ENCODE peak calls at places on chromosomes 7 and 10, in seven cellular contexts. M is H9, S is mesenchymal stem cell, R is IMR-90, N is neuronal stem cell, U is mesendoderm, I is H1. W is an unnamed sample.

GRCh38 chr7:151936207-151936606 is 20.0 kb upstream of the GALNTL5 start:
- DNase-seq in M (no peak), S (peak), R (no peak), N (no peak), U (no peak), I (no peak), W (no peak)

GRCh38 chr7:73707045-73707631 is 12.3 kb downstream of the STX1A start:
- DNase-seq in M (no peak), S (no peak), R (no peak), N (no peak), U (no peak), I (no peak), W (no peak)

GRCh38 chr7:18455644-18456043 is 39.9 kb upstream of the HDAC9 start:
- DNase-seq in M (no peak), S (no peak), R (no peak), N (no peak), U (no peak), I (no peak), W (no peak)

GRCh38 chr10:79145517-79146470 is 77.0 kb downstream of the ZMIZ1 start:
- DNase-seq in M (no peak), S (no peak), R (no peak), N (no peak), U (no peak), I (no peak), W (peak)

GRCh38 chr7:90446137-90446899 is 23.1 kb upstream of the PTTG1IP2 start:
- DNase-seq in M (no peak), S (no peak), R (no peak), N (no peak), U (peak), I (no peak), W (no peak)

GRCh38 chr7:27576360-27576944 is 86.2 kb downstream of the HIBADH start:
- DNase-seq in M (no peak), S (peak), R (peak), N (peak), U (peak), I (no peak), W (peak)

GRCh38 chr10:86523348-86523747 is 1.8 kb upstream of the WAPL start:
- DNase-seq in M (no peak), S (peak), R (peak), N (no peak), U (peak), I (no peak), W (no peak)

GRCh38 chr7:7212612-7213011 is 30.3 kb downstream of the C1GALT1 start:
- DNase-seq in M (no peak), S (peak), R (no peak), N (no peak), U (peak), I (no peak), W (peak)

GRCh38 chr7:80298201-80298600 is 163.6 kb downstream of the GNAI1 start:
- DNase-seq in M (no peak), S (peak), R (peak), N (no peak), U (no peak), I (no peak), W (no peak)

GRCh38 chr7:50400114-50400513 is 50.0 kb downstream of the FIGNL1 start:
- DNase-seq in M (no peak), S (no peak), R (no peak), N (no peak), U (no peak), I (no peak), W (no peak)

GRCh38 chr10:113326160-113327111 is 226.4 kb upstream of the HABP2 start:
- DNase-seq in M (peak), S (peak), R (peak), N (peak), U (peak), I (peak), W (peak)

GRCh38 chr7:1752771-1753562 is 82.9 kb downstream of the ELFN1 start:
- DNase-seq in M (no peak), S (no peak), R (no peak), N (no peak), U (no peak), I (no peak), W (no peak)

GRCh38 chr10:76150886-76151288 is 719.5 kb downstream of the LRMDA start:
- DNase-seq in M (no peak), S (no peak), R (no peak), N (peak), U (no peak), I (no peak), W (no peak)
- H3K4ac ChIP-seq in M (no peak), S (peak), R (no peak), N (no peak), U (peak), I (peak), W (peak)

GRCh38 chr10:5627486-5628044 is 38.8 kb downstream of the ASB13 start:
- DNase-seq in M (no peak), S (no peak), R (no peak), N (no peak), U (no peak), I (no peak), W (no peak)
- H3K27ac ChIP-seq in M (no peak), S (no peak), R (no peak), N (no peak), U (no peak), I (no peak), W (no peak)

DNA sequence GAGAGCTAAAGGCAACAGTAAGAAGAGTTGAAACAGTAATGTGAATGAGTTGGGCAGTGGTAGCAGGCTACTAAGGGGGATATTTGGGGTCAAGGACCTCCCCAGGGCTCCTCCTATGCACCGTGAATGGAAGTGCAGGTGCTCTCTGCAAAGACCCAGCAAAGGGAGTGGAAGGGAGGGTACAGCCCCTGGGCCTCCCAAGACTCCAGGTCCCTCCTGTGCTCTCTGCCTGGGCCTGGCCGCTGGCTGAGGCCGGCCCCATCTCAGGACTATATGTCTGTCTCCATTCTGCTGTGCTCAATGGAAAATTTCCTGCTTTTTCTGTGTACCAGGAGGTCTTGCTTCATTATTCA is 372.1 kb upstream of the MKI67 start:
- DNase-seq in M (no peak), S (no peak), R (no peak), N (no peak), U (no peak), I (no peak), W (no peak)
- H3K4ac ChIP-seq in M (no peak), S (no peak), R (no peak), N (no peak), U (no peak), I (no peak), W (no peak)

GRCh38 chr10:112279482-112279881 is 3.7 kb upstream of the TECTB start:
- DNase-seq in M (no peak), S (no peak), R (no peak), N (no peak), U (peak), I (no peak), W (no peak)
- H3K27ac ChIP-seq in M (no peak), S (no peak), R (no peak), N (no peak), U (no peak), I (no peak), W (no peak)

GRCh38 chr7:8217200-8218068 is 44.5 kb downstream of the ICA1 start:
- DNase-seq in M (no peak), S (peak), R (peak), N (peak), U (peak), I (no peak), W (peak)
- H3K4ac ChIP-seq in M (no peak), S (no peak), R (no peak), N (no peak), U (no peak), I (no peak), W (no peak)

W was measured in trophoblast cell.